ENCODE peak calls at places on chromosomes 16 and 17, in seven cellular contexts. W is CD8-positive, alpha-beta memory T cell; Q is tibial artery; B is Caco-2; D is left ventricle myocardium inferior; M is CD8-positive, alpha-beta T cell; S is iPS DF 6.9. J is an unnamed sample. For H3K4me1, the result is how much of the 10 kb centered on the place peaks cover.

GRCh38 chr17:62671553-62671952 is 44.1 kb downstream of the MRC2 start:
- DNase-seq in D (no peak), W (no peak), Q (no peak), M (no peak), B (no peak), S (no peak), J (no peak)

GRCh38 chr17:72671034-72671433 is 421.5 kb downstream of the SLC39A11 start:
- DNase-seq in S (no peak), Q (no peak), W (no peak), B (no peak), D (no peak), M (no peak), J (no peak)

GRCh38 chr17:62673614-62674362 is 46.3 kb downstream of the MRC2 start:
- DNase-seq in D (no peak), M (no peak), S (no peak), B (no peak), W (no peak), Q (no peak), J (peak)

GRCh38 chr16:84922351-84923135 is 88.8 kb downstream of the ZDHHC7 start:
- DNase-seq in S (no peak), D (peak), Q (no peak), B (no peak), W (no peak), M (no peak), J (no peak)

GRCh38 chr16:51755039-51755501 is 604.0 kb upstream of the SALL1 start:
- DNase-seq in W (no peak), D (no peak), M (no peak), S (no peak), B (no peak), Q (no peak), J (no peak)

GRCh38 chr17:80125656-80126448 is 21.1 kb downstream of the EIF4A3 start:
- DNase-seq in S (no peak), M (no peak), B (no peak), D (no peak), Q (no peak), W (no peak), J (no peak)

GRCh38 chr17:57493171-57493570 is 236.8 kb downstream of the MSI2 start:
- DNase-seq in W (no peak), B (no peak), M (no peak), S (no peak), Q (no peak), D (no peak), J (no peak)

GRCh38 chr16:89363621-89364393 is 126.6 kb downstream of the ANKRD11 start:
- DNase-seq in B (no peak), D (no peak), Q (no peak), M (peak), S (no peak), W (peak), J (no peak)

GRCh38 chr17:51050291-51051033 is 70.2 kb downstream of the SPAG9 start:
- DNase-seq in D (no peak), Q (no peak), W (no peak), M (no peak), S (no peak), B (no peak), J (no peak)

GRCh38 chr16:82181456-82182185 is 11.6 kb upstream of the MPHOSPH6 start:
- DNase-seq in S (no peak), Q (no peak), D (no peak), W (no peak), B (no peak), M (no peak), J (no peak)

GRCh38 chr16:59591480-59591879 is 857.4 kb upstream of the GOT2 start:
- DNase-seq in D (no peak), W (no peak), M (no peak), Q (no peak), S (no peak), B (no peak), J (no peak)

GRCh38 chr16:31148281-31148728 is 1.6 kb downstream of the PRSS36 start:
- DNase-seq in D (no peak), Q (no peak), B (no peak), W (no peak), M (no peak), S (no peak), J (no peak)

GRCh38 chr16:57607676-57608461 is 20.6 kb upstream of the ADGRG1 start:
- DNase-seq in M (no peak), S (no peak), B (no peak), W (no peak), D (no peak), Q (no peak), J (no peak)

GRCh38 chr17:17739388-17740066 is 58.3 kb downstream of the RAI1 start:
- DNase-seq in B (no peak), D (no peak), S (no peak), W (no peak), Q (no peak), M (no peak), J (no peak)

GRCh38 chr16:13269905-13270528 is 368.6 kb downstream of the SHISA9 start:
- DNase-seq in B (peak), D (no peak), Q (no peak), M (no peak), W (no peak), S (no peak), J (no peak)

GRCh38 chr17:8382880-8383142 is 182 bp downstream of the RPL26 start:
- DNase-seq in Q (no peak), W (no peak), D (no peak), M (no peak), B (no peak), S (no peak), J (no peak)

GRCh38 chr16:47480410-47480809 is 19.3 kb downstream of the PHKB start:
- DNase-seq in D (no peak), B (no peak), W (no peak), S (no peak), Q (no peak), M (no peak), J (no peak)

GRCh38 chr17:3009411-3009920 is 53.9 kb downstream of the OR1D5 start:
- DNase-seq in S (no peak), M (no peak), W (no peak), Q (no peak), B (no peak), D (no peak), J (peak)

GRCh38 chr17:3004925-3005324 is 58.5 kb downstream of the OR1D5 start:
- DNase-seq in D (no peak), M (no peak), Q (no peak), B (no peak), S (no peak), W (no peak), J (no peak)

GRCh38 chr17:73506470-73507435 is 137.5 kb downstream of the SDK2 start:
- DNase-seq in Q (no peak), S (no peak), B (no peak), W (no peak), D (no peak), M (no peak), J (no peak)

GRCh38 chr16:88628512-88628974 is 9.8 kb upstream of the IL17C start:
- DNase-seq in W (no peak), Q (no peak), M (no peak), S (peak), D (peak), B (peak), J (peak)

GRCh38 chr17:78357177-78357586 is 2.7 kb downstream of the SOCS3 start:
- DNase-seq in M (no peak), Q (no peak), W (no peak), B (no peak), D (peak), S (no peak), J (no peak)

GRCh38 chr17:78355045-78355641 is 4.7 kb downstream of the SOCS3 start:
- DNase-seq in W (peak), D (no peak), S (no peak), Q (no peak), M (no peak), B (no peak), J (no peak)

GRCh38 chr17:78356163-78356713 is 3.6 kb downstream of the SOCS3 start:
- DNase-seq in W (peak), B (no peak), S (no peak), M (peak), Q (no peak), D (no peak), J (peak)

GRCh38 chr17:78357687-78358537 is 2.0 kb downstream of the SOCS3 start:
- DNase-seq in Q (no peak), B (no peak), W (no peak), M (no peak), D (no peak), S (no peak), J (no peak)

DNA sequence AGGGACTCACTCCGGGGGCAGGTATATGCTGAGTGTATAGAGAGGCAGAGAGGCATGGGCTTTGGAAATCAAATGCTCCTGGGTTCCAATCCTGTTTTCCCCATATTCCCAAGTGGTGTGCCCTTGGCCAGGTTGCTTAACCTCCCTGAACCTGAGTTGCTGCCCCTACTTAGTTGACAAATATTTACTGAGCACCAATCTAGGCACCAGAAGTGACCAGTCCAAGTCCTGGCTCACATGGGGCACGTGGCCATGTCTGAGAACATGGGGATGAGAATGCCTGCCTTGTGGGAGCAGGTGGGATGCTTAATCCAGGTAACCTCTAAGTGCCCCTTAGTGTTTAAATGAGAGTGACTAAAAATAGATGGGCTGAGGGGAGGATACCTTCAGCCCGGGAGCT is 4.2 kb downstream of the SOCS3 start:
- DNase-seq in S (no peak), W (no peak), M (no peak), B (no peak), D (no peak), Q (no peak), J (no peak)
- H3K4me1 ChIP-seq in S (under half), W (half or more), M (half or more), B (half or more), D (half or more), Q (under half), J (half or more)

GRCh38 chr17:66507103-66507923 is 204.9 kb downstream of the PRKCA start:
- DNase-seq in B (no peak), Q (no peak), W (no peak), D (no peak), S (no peak), M (no peak), J (no peak)
- H3K4me1 ChIP-seq in B (under half), Q (under half), W (under half), D (under half), S (under half), M (under half), J (under half)

GRCh38 chr16:29290631-29291247 is 115.8 kb downstream of the NPIPB11 start:
- DNase-seq in W (peak), B (peak), M (peak), S (peak), D (peak), Q (peak), J (peak)
- H3K4me1 ChIP-seq in W (under half), B (under half), M (under half), S (under half), D (half or more), Q (under half), J (under half)

DNA sequence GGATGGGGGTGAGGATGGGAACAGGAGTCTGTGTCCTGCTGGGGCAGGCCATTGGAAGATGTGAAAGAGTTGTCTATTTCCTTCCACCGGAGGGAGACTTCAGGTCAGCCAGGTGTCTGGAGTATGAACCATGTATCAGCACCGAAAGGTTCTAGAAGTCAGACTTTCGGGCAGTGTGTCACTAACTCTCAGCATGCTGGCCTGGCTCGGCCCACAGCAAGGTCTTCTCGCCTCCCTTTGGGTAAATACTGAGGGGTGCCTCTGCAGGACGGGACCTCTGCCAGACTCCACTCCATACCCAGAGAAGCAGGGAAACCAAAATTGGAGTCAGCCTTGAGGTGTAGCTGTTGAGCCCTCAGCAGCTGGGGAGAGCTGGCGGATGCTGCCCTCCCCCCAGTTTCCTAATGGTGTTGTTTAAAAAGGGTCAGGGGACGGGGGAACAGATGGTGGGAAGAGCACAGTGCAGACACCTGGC is 507 bp downstream of the CIITA start:
- DNase-seq in Q (no peak), D (no peak), S (no peak), W (no peak), B (no peak), M (no peak), J (no peak)
- H3K4me1 ChIP-seq in Q (under half), D (under half), S (under half), W (under half), B (under half), M (under half), J (half or more)

GRCh38 chr16:3590736-3591435 is 13.7 kb upstream of the NLRC3 start:
- DNase-seq in W (no peak), M (no peak), B (no peak), Q (no peak), S (no peak), D (no peak), J (no peak)
- H3K4me1 ChIP-seq in W (under half), M (under half), B (under half), Q (under half), S (under half), D (under half), J (under half)

GRCh38 chr17:35245196-35245486 is 2.3 kb downstream of the SLFN5 start:
- DNase-seq in D (no peak), W (no peak), Q (no peak), M (no peak), B (no peak), S (no peak), J (no peak)

GRCh38 chr17:35244345-35245195 is 1.7 kb downstream of the SLFN5 start:
- DNase-seq in W (peak), M (peak), S (no peak), B (no peak), Q (peak), D (peak), J (peak)

GRCh38 chr17:35242158-35242804 is 591 bp upstream of the SLFN5 start:
- DNase-seq in M (peak), D (peak), B (peak), Q (peak), S (peak), W (peak), J (peak)

GRCh38 chr17:35242805-35243458 is at the start of gene SLFN5:
- DNase-seq in D (peak), Q (peak), B (peak), S (peak), M (peak), W (peak), J (peak)

GRCh38 chr17:35243459-35244204 is 760 bp downstream of the SLFN5 start:
- DNase-seq in W (peak), S (no peak), B (no peak), D (peak), Q (peak), M (peak), J (peak)
- H3K4me1 ChIP-seq in W (under half), S (under half), B (under half), D (under half), Q (under half), M (under half), J (half or more)

GRCh38 chr17:40103742-40104095 is 3.3 kb upstream of the NR1D1 start:
- DNase-seq in M (no peak), W (no peak), B (no peak), S (no peak), Q (no peak), D (no peak), J (no peak)

GRCh38 chr17:40104570-40105471 is 4.4 kb upstream of the NR1D1 start:
- DNase-seq in W (no peak), B (no peak), M (no peak), S (no peak), D (peak), Q (no peak), J (no peak)

GRCh38 chr17:40107266-40107980 is 7.0 kb upstream of the NR1D1 start:
- DNase-seq in W (peak), Q (peak), S (no peak), M (peak), D (peak), B (no peak), J (peak)

GRCh38 chr17:40106760-40107265 is 6.4 kb upstream of the NR1D1 start:
- DNase-seq in B (no peak), S (no peak), D (peak), W (no peak), M (no peak), Q (no peak), J (no peak)

DNA sequence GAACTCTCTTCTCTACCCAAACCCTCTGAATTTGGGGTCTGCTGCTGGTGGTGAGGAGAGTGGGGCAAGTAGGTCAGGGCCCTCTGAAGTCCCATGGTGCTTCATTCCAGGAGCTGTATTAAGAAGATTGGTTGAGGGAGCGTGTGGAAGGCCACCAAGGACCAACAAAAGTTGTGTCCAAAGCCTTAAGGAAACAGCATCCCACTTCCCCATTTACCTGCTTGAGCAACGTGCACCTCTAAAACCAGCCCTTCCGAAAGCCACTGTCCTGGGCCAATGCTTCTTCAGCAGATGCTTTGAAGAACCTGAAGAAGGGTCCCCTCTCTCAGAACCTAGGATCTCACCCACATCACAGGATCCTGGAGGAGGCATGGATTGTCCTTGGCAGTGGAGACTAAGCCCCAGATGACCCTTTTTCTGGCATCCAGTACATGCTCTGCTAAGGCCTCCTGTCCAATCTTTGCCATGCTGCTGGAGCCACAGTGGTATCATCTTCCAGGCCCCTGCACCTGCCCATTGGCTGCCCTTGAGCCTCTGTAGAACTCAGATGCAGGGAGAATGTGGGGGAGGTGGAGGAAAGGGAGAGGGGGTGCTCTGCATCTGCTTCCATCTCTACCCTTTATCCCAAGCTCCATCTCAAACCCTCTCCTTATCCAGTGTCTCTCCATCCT is 5.8 kb upstream of the NR1D1 start:
- DNase-seq in M (no peak), W (no peak), D (peak), Q (no peak), S (no peak), B (no peak), J (no peak)
- H3K4me1 ChIP-seq in M (half or more), W (half or more), D (half or more), Q (under half), S (under half), B (half or more), J (half or more)

GRCh38 chr17:27543464-27543856 is 87.2 kb downstream of the KSR1 start:
- DNase-seq in B (no peak), M (no peak), Q (no peak), S (no peak), W (no peak), D (no peak), J (peak)
- H3K4me1 ChIP-seq in B (under half), M (under half), Q (under half), S (under half), W (under half), D (under half), J (half or more)

J was measured in spleen.